ENCODE peak calls at places on chromosomes 1 and 21, in six cellular contexts. V is mesendoderm, N is IMR-90, S is H9, C is H1, H is neuronal stem cell. W is an unnamed sample.

GRCh38 chr1:164804366-164804765 is 245.4 kb downstream of the PBX1 start:
- DNase-seq in C (no peak), S (no peak), V (no peak), N (peak; percentile 68), H (no peak), W (no peak)

GRCh38 chr1:187641463-187641862 is 812.7 kb downstream of the PLA2G4A start:
- DNase-seq in S (peak; percentile 62), H (no peak), N (no peak), V (no peak), C (no peak), W (peak; percentile 18)

GRCh38 chr21:16842716-16843115 is 670.1 kb upstream of the CXADR start:
- DNase-seq in N (peak; percentile 4), H (no peak), C (no peak), V (peak; percentile 8), S (no peak), W (no peak)

GRCh38 chr1:176056312-176056711 is 150.8 kb downstream of the COP1 start:
- DNase-seq in H (no peak), C (no peak), V (no peak), N (no peak), S (no peak), W (no peak)

GRCh38 chr1:30383131-30383793 is 340.1 kb downstream of the MATN1 start:
- DNase-seq in H (no peak), C (no peak), S (no peak), V (no peak), N (no peak), W (no peak)

GRCh38 chr1:4585216-4585615 is 69.2 kb upstream of the AJAP1 start:
- DNase-seq in V (peak; percentile 39), H (peak; percentile 31), C (peak; percentile 99), S (peak; percentile 80), N (no peak), W (no peak)

GRCh38 chr1:32817815-32818786 is 648 bp downstream of the S100PBP start:
- DNase-seq in H (peak; percentile 69), N (peak; percentile 39), V (peak; percentile 92), C (peak; percentile 86), S (peak; percentile 82), W (peak; percentile 70)

GRCh38 chr1:33280091-33280661 is 23.9 kb downstream of the ZNF362 start:
- DNase-seq in V (no peak), H (no peak), N (no peak), C (no peak), S (no peak), W (no peak)

GRCh38 chr1:228998179-228998578 is 262.9 kb downstream of the RHOU start:
- DNase-seq in V (no peak), C (no peak), N (no peak), H (no peak), S (no peak), W (no peak)

GRCh38 chr1:1221887-1222574 is 8.1 kb upstream of the TNFRSF4 start:
- DNase-seq in C (no peak), H (no peak), V (no peak), S (no peak), N (no peak), W (no peak)

GRCh38 chr1:241557551-241558193 is 25.5 kb downstream of the KMO start:
- DNase-seq in H (no peak), C (no peak), N (no peak), V (no peak), S (no peak), W (no peak)

GRCh38 chr1:228734881-228735801 is at the start of gene RHOU:
- DNase-seq in V (peak; percentile 64), H (peak; percentile 67), N (peak; percentile 37), S (peak; percentile 61), C (peak; percentile 79), W (peak; percentile 64)

GRCh38 chr1:38817958-38818705 is 41.4 kb downstream of the RRAGC start:
- DNase-seq in H (peak; percentile 76), N (no peak), V (peak; percentile 58), S (peak; percentile 79), C (peak; percentile 97), W (peak; percentile 31)

GRCh38 chr21:46284077-46284644 is 1.2 kb downstream of the MCM3AP start:
- DNase-seq in V (no peak), N (no peak), S (no peak), H (no peak), C (no peak), W (no peak)

GRCh38 chr1:95953005-95953404 is 719.0 kb downstream of the RWDD3 start:
- DNase-seq in S (peak; percentile 33), N (peak; percentile 1), V (peak; percentile 56), H (no peak), C (no peak), W (peak; percentile 12)

GRCh38 chr1:204645251-204645650 is 40.3 kb downstream of the LRRN2 start:
- DNase-seq in N (no peak), V (no peak), C (no peak), H (no peak), S (no peak), W (no peak)

GRCh38 chr1:27648602-27649305 is 13.8 kb upstream of the FGR start:
- DNase-seq in C (no peak), S (no peak), N (no peak), V (no peak), H (no peak), W (no peak)

GRCh38 chr21:31339736-31340135 is 4.3 kb downstream of the TIAM1 start:
- DNase-seq in C (no peak), S (no peak), H (no peak), N (peak; percentile 42), V (no peak), W (no peak)

GRCh38 chr1:227764019-227764391 is 28.8 kb downstream of the SNAP47 start:
- DNase-seq in S (no peak), V (peak; percentile 67), C (no peak), N (peak; percentile 35), H (no peak), W (peak; percentile 6)

GRCh38 chr1:42172394-42173133 is 8.0 kb upstream of the GUCA2A start:
- DNase-seq in N (no peak), C (no peak), S (no peak), H (no peak), V (no peak), W (peak; percentile 23)

GRCh38 chr1:205595861-205596260 is 36.0 kb downstream of the ELK4 start:
- DNase-seq in V (no peak), C (peak; percentile 27), S (no peak), N (no peak), H (no peak), W (no peak)

GRCh38 chr1:78369546-78369945 is 121.2 kb upstream of the PTGFR start:
- DNase-seq in N (peak; percentile 24), C (no peak), H (no peak), S (no peak), V (no peak), W (no peak)

GRCh38 chr1:231612393-231613089 is 14.0 kb upstream of the DISC1 start:
- DNase-seq in S (no peak), N (no peak), C (no peak), V (no peak), H (no peak), W (no peak)

DNA sequence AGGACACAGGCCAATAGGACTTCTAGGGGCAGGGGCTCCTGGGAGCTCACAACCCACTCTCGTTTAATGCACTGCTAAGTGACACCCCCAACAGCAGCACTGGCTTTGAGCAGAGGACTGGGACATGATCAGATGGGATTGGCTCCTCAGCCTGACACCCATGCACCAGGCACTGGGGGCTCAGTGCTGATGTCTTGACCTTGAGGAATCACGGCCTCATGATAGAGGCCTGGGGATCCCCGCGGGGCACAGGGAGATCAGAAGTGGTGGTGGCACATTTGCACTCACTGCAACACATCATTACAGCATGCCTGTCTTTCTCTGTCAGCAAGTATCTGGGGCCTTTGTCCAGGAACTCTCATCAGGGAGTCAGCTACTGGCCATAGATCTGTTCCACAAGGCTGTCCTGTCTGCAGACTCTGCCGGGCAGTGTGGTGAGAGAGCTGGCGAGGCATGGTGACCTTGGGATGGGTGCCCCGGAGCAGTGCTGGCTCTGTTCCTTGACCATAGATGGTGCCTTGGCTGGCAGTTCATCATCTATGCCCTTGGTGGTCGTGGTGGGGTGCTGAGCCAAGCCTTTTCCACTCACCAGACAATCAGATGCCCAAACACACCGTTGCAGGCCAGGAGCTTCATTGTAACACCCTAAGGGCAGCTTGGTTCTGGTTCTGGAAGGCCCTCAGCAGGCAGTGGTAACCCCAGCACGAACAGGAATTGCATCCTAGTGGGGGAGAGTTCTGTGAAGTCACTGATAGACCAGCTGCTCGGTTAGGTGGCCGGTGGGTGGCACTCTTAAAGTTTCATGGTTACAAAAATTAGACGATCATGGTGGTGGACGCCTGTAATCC is 22.2 kb upstream of the PARP1 start:
- DNase-seq in N (no peak), V (no peak), C (no peak), H (no peak), S (no peak), W (no peak)
- H4K8ac ChIP-seq in N (no peak overlapping the region), V (no peak overlapping the region), C (no peak overlapping the region), H (no peak overlapping the region), S (no peak overlapping the region), W (no peak overlapping the region)

DNA sequence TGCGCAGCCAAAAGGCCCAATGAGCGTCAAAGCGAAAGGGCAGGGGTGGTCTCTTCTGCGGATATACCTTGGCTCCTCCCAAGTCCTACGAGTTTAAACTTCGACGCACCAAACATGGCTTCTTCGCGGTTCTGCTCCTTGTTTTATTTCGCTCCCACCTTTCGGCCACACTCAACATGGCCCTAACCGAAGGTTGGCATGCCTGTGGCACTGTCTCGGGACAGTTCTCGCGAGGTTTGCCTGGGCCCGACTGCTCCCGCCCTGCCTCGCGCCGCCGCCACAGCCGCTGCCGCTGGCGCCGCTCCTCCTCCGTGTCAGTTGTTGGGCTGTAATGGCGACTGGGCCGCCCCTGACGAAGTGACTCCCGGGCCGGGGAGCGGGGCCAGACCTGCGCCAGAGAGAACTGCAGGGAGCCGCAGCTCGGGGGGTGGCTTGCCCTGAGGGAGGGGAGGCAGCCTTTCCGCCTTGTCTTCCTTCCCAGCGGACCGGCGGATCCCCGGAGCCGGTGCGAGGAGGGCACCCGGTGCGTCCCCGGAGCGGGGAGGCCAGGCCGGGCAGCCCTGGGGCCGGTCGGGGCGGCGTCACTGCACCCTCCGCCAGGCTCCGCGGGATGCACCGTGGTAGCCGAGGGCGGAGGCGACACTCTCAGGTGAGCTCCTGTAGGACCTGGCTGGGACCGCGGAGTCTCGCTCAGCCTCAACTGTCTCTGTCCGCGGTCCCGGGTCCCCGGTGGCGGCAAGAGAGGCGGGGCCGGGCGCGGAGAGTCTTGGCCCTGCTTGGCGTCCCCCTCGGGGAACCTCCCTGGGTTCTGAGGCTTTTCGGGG is at the start of gene CEP350:
- DNase-seq in V (peak; percentile 100), N (peak; percentile 99), H (peak; percentile 97), C (peak; percentile 95), S (peak; percentile 99), W (peak; percentile 100)
- H3K4me1 ChIP-seq in V (no peaks in the 10 kb centered on the region), N (peaks cover 2% of the 10 kb centered on the region), H (peaks cover 1% of the 10 kb centered on the region), C (no peaks in the 10 kb centered on the region), S (no peaks in the 10 kb centered on the region), W (no peaks in the 10 kb centered on the region)

DNA sequence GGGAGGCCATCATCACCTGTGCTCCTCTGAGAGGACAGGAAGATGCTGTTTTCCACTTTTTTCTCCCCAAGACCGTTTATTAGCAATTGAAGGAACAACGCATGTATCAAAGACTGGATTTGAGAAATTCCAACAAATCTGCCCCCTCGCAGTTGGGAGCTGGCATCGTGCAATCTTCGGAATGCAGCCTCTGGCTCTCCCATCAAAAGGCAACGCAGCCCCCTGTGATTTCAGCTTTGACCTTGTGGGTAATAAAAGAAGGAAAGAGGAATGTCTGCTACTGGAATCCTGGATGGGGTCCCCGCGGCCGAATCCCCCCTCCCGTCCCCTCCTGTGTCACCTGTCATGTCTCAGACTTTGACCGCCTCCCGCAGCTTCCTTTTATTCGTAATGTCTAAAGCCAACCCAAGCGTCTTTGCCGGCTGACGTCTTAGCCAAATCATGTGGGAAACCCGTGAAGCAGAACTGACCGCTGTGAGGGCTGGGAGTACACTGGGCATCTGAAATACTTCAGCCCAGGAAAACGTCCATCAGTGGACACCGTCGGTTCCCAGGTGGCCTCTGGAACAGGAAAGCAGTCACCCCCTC is 101.5 kb downstream of the WDR4 start:
- DNase-seq in V (no peak), C (no peak), S (no peak), N (no peak), H (no peak), W (no peak)
- H4K8ac ChIP-seq in V (no peak overlapping the region), C (no peak overlapping the region), S (no peak overlapping the region), N (no peak overlapping the region), H (no peak overlapping the region), W (no peak overlapping the region)

GRCh38 chr1:148333875-148334338 is 149.2 kb downstream of the PPIAL4G start:
- DNase-seq in V (no peak), H (no peak), C (peak; percentile 60), S (no peak), N (no peak), W (no peak)
- H3K4me1 ChIP-seq in V (no peaks in the 10 kb centered on the region), H (no peaks in the 10 kb centered on the region), C (no peaks in the 10 kb centered on the region), S (no peaks in the 10 kb centered on the region), N (no peaks in the 10 kb centered on the region), W (peaks cover 6% of the 10 kb centered on the region)

W was measured in mesenchymal stem cell.